ENCODE peak calls at places on chromosomes 13 and 19, in nine cellular contexts. One of them, this sample, is unnamed.

GRCh38 chr13:74128171-74128767 is 5.9 kb downstream of the KLF12 start:
- DNase-seq in esophagus squamous epithelium: no peak
- DNase-seq in cerebellar nuclear complex: no peak
- DNase-seq in A172: peak
- DNase-seq in GM18507: no peak
- DNase-seq in stimulated activated CD4-positive, alpha-beta T cell treated with anti-CD3 and anti-CD28 coated beads, Interleukin-1b, Interleukin-23, amount 100 ng/mL, for 1 hour: no peak
- DNase-seq in amniotic stem cell: no peak
- DNase-seq in osteocyte: no peak
- DNase-seq in fibroblast of the conjunctiva: no peak
- DNase-seq in this sample: no peak

GRCh38 chr19:58474291-58474996 is 1.7 kb upstream of the ZNF446 start:
- DNase-seq in esophagus squamous epithelium: no peak
- DNase-seq in cerebellar nuclear complex: no peak
- DNase-seq in A172: peak
- DNase-seq in GM18507: no peak
- DNase-seq in stimulated activated CD4-positive, alpha-beta T cell treated with anti-CD3 and anti-CD28 coated beads, Interleukin-1b, Interleukin-23, amount 100 ng/mL, for 1 hour: no peak
- DNase-seq in amniotic stem cell: no peak
- DNase-seq in osteocyte: no peak
- DNase-seq in fibroblast of the conjunctiva: no peak
- DNase-seq in this sample: no peak

GRCh38 chr13:25330541-25330940 is 29.1 kb downstream of the NUP58 start:
- DNase-seq in esophagus squamous epithelium: no peak
- DNase-seq in cerebellar nuclear complex: no peak
- DNase-seq in A172: peak
- DNase-seq in GM18507: no peak
- DNase-seq in stimulated activated CD4-positive, alpha-beta T cell treated with anti-CD3 and anti-CD28 coated beads, Interleukin-1b, Interleukin-23, amount 100 ng/mL, for 1 hour: no peak
- DNase-seq in amniotic stem cell: no peak
- DNase-seq in osteocyte: no peak
- DNase-seq in fibroblast of the conjunctiva: no peak
- DNase-seq in this sample: no peak

GRCh38 chr19:1384478-1385110 is 887 bp downstream of the NDUFS7 start:
- DNase-seq in esophagus squamous epithelium: no peak
- DNase-seq in cerebellar nuclear complex: no peak
- DNase-seq in A172: no peak
- DNase-seq in GM18507: no peak
- DNase-seq in stimulated activated CD4-positive, alpha-beta T cell treated with anti-CD3 and anti-CD28 coated beads, Interleukin-1b, Interleukin-23, amount 100 ng/mL, for 1 hour: no peak
- DNase-seq in amniotic stem cell: no peak
- DNase-seq in osteocyte: no peak
- DNase-seq in fibroblast of the conjunctiva: no peak
- DNase-seq in this sample: no peak

GRCh38 chr13:34931572-34931971 is 10.5 kb upstream of the NBEA start:
- DNase-seq in esophagus squamous epithelium: no peak
- DNase-seq in cerebellar nuclear complex: no peak
- DNase-seq in A172: peak
- DNase-seq in GM18507: no peak
- DNase-seq in stimulated activated CD4-positive, alpha-beta T cell treated with anti-CD3 and anti-CD28 coated beads, Interleukin-1b, Interleukin-23, amount 100 ng/mL, for 1 hour: no peak
- DNase-seq in amniotic stem cell: no peak
- DNase-seq in osteocyte: no peak
- DNase-seq in fibroblast of the conjunctiva: no peak
- DNase-seq in this sample: no peak

GRCh38 chr13:33606692-33607091 is 211.3 kb upstream of the RFC3 start:
- DNase-seq in esophagus squamous epithelium: no peak
- DNase-seq in cerebellar nuclear complex: no peak
- DNase-seq in A172: no peak
- DNase-seq in GM18507: no peak
- DNase-seq in stimulated activated CD4-positive, alpha-beta T cell treated with anti-CD3 and anti-CD28 coated beads, Interleukin-1b, Interleukin-23, amount 100 ng/mL, for 1 hour: no peak
- DNase-seq in amniotic stem cell: no peak
- DNase-seq in osteocyte: no peak
- DNase-seq in fibroblast of the conjunctiva: no peak
- DNase-seq in this sample: no peak

GRCh38 chr13:110308377-110309158 is 1.5 kb downstream of the COL4A2 start:
- DNase-seq in esophagus squamous epithelium: no peak
- DNase-seq in cerebellar nuclear complex: no peak
- DNase-seq in A172: peak
- DNase-seq in GM18507: no peak
- DNase-seq in stimulated activated CD4-positive, alpha-beta T cell treated with anti-CD3 and anti-CD28 coated beads, Interleukin-1b, Interleukin-23, amount 100 ng/mL, for 1 hour: no peak
- DNase-seq in amniotic stem cell: no peak
- DNase-seq in osteocyte: no peak
- DNase-seq in fibroblast of the conjunctiva: no peak
- DNase-seq in this sample: no peak

GRCh38 chr19:29381353-29382203 is 144.2 kb upstream of the VSTM2B start:
- DNase-seq in esophagus squamous epithelium: no peak
- DNase-seq in cerebellar nuclear complex: no peak
- DNase-seq in A172: no peak
- DNase-seq in GM18507: no peak
- DNase-seq in stimulated activated CD4-positive, alpha-beta T cell treated with anti-CD3 and anti-CD28 coated beads, Interleukin-1b, Interleukin-23, amount 100 ng/mL, for 1 hour: no peak
- DNase-seq in amniotic stem cell: no peak
- DNase-seq in osteocyte: peak
- DNase-seq in fibroblast of the conjunctiva: no peak
- DNase-seq in this sample: no peak

GRCh38 chr19:15154002-15154612 is 46.7 kb downstream of the NOTCH3 start:
- DNase-seq in esophagus squamous epithelium: no peak
- DNase-seq in cerebellar nuclear complex: no peak
- DNase-seq in A172: peak
- DNase-seq in GM18507: no peak
- DNase-seq in stimulated activated CD4-positive, alpha-beta T cell treated with anti-CD3 and anti-CD28 coated beads, Interleukin-1b, Interleukin-23, amount 100 ng/mL, for 1 hour: no peak
- DNase-seq in amniotic stem cell: no peak
- DNase-seq in osteocyte: no peak
- DNase-seq in fibroblast of the conjunctiva: peak
- DNase-seq in this sample: no peak

GRCh38 chr19:1045247-1045603 is 5.3 kb downstream of the ABCA7 start:
- DNase-seq in esophagus squamous epithelium: no peak
- DNase-seq in cerebellar nuclear complex: no peak
- DNase-seq in A172: peak
- DNase-seq in GM18507: no peak
- DNase-seq in stimulated activated CD4-positive, alpha-beta T cell treated with anti-CD3 and anti-CD28 coated beads, Interleukin-1b, Interleukin-23, amount 100 ng/mL, for 1 hour: no peak
- DNase-seq in amniotic stem cell: no peak
- DNase-seq in osteocyte: no peak
- DNase-seq in fibroblast of the conjunctiva: no peak
- DNase-seq in this sample: peak

GRCh38 chr13:67135356-67135755 is 94.8 kb downstream of the PCDH9 start:
- DNase-seq in esophagus squamous epithelium: no peak
- DNase-seq in cerebellar nuclear complex: no peak
- DNase-seq in A172: no peak
- DNase-seq in GM18507: no peak
- DNase-seq in stimulated activated CD4-positive, alpha-beta T cell treated with anti-CD3 and anti-CD28 coated beads, Interleukin-1b, Interleukin-23, amount 100 ng/mL, for 1 hour: no peak
- DNase-seq in amniotic stem cell: no peak
- DNase-seq in osteocyte: no peak
- DNase-seq in fibroblast of the conjunctiva: no peak
- DNase-seq in this sample: no peak

GRCh38 chr19:16504271-16504670 is 8.1 kb downstream of the C19orf44 start:
- DNase-seq in esophagus squamous epithelium: no peak
- DNase-seq in cerebellar nuclear complex: no peak
- DNase-seq in A172: no peak
- DNase-seq in GM18507: no peak
- DNase-seq in stimulated activated CD4-positive, alpha-beta T cell treated with anti-CD3 and anti-CD28 coated beads, Interleukin-1b, Interleukin-23, amount 100 ng/mL, for 1 hour: no peak
- DNase-seq in amniotic stem cell: no peak
- DNase-seq in osteocyte: no peak
- DNase-seq in fibroblast of the conjunctiva: no peak
- DNase-seq in this sample: no peak

GRCh38 chr19:32164384-32164992 is 180.9 kb upstream of the ZNF507 start:
- DNase-seq in esophagus squamous epithelium: no peak
- DNase-seq in cerebellar nuclear complex: no peak
- DNase-seq in A172: no peak
- DNase-seq in GM18507: no peak
- DNase-seq in stimulated activated CD4-positive, alpha-beta T cell treated with anti-CD3 and anti-CD28 coated beads, Interleukin-1b, Interleukin-23, amount 100 ng/mL, for 1 hour: no peak
- DNase-seq in amniotic stem cell: no peak
- DNase-seq in osteocyte: peak
- DNase-seq in fibroblast of the conjunctiva: no peak
- DNase-seq in this sample: no peak

GRCh38 chr13:109357751-109358150 is 428.6 kb downstream of the IRS2 start:
- DNase-seq in esophagus squamous epithelium: no peak
- DNase-seq in cerebellar nuclear complex: no peak
- DNase-seq in A172: no peak
- DNase-seq in GM18507: no peak
- DNase-seq in stimulated activated CD4-positive, alpha-beta T cell treated with anti-CD3 and anti-CD28 coated beads, Interleukin-1b, Interleukin-23, amount 100 ng/mL, for 1 hour: no peak
- DNase-seq in amniotic stem cell: no peak
- DNase-seq in osteocyte: no peak
- DNase-seq in fibroblast of the conjunctiva: no peak
- DNase-seq in this sample: no peak

GRCh38 chr19:18939922-18940775 is 868 bp downstream of the HOMER3 start:
- DNase-seq in esophagus squamous epithelium: no peak
- DNase-seq in cerebellar nuclear complex: no peak
- DNase-seq in A172: peak
- DNase-seq in GM18507: no peak
- DNase-seq in stimulated activated CD4-positive, alpha-beta T cell treated with anti-CD3 and anti-CD28 coated beads, Interleukin-1b, Interleukin-23, amount 100 ng/mL, for 1 hour: no peak
- DNase-seq in amniotic stem cell: no peak
- DNase-seq in osteocyte: no peak
- DNase-seq in fibroblast of the conjunctiva: peak
- DNase-seq in this sample: peak

GRCh38 chr19:6802336-6803035 is 30.0 kb downstream of the VAV1 start:
- DNase-seq in esophagus squamous epithelium: peak
- DNase-seq in cerebellar nuclear complex: no peak
- DNase-seq in A172: peak
- DNase-seq in GM18507: peak
- DNase-seq in stimulated activated CD4-positive, alpha-beta T cell treated with anti-CD3 and anti-CD28 coated beads, Interleukin-1b, Interleukin-23, amount 100 ng/mL, for 1 hour: peak
- DNase-seq in amniotic stem cell: no peak
- DNase-seq in osteocyte: no peak
- DNase-seq in fibroblast of the conjunctiva: no peak
- DNase-seq in this sample: no peak

GRCh38 chr13:75326173-75327131 is 155.5 kb downstream of the TBC1D4 start:
- DNase-seq in esophagus squamous epithelium: no peak
- DNase-seq in cerebellar nuclear complex: no peak
- DNase-seq in A172: peak
- DNase-seq in GM18507: peak
- DNase-seq in stimulated activated CD4-positive, alpha-beta T cell treated with anti-CD3 and anti-CD28 coated beads, Interleukin-1b, Interleukin-23, amount 100 ng/mL, for 1 hour: peak
- DNase-seq in amniotic stem cell: no peak
- DNase-seq in osteocyte: no peak
- DNase-seq in fibroblast of the conjunctiva: no peak
- DNase-seq in this sample: no peak

GRCh38 chr19:3108775-3109174 is 14.6 kb downstream of the GNA11 start:
- DNase-seq in esophagus squamous epithelium: no peak
- DNase-seq in cerebellar nuclear complex: no peak
- DNase-seq in A172: peak
- DNase-seq in GM18507: no peak
- DNase-seq in stimulated activated CD4-positive, alpha-beta T cell treated with anti-CD3 and anti-CD28 coated beads, Interleukin-1b, Interleukin-23, amount 100 ng/mL, for 1 hour: peak
- DNase-seq in amniotic stem cell: peak
- DNase-seq in osteocyte: no peak
- DNase-seq in fibroblast of the conjunctiva: peak
- DNase-seq in this sample: no peak

GRCh38 chr13:52906122-52906903 is 57.9 kb upstream of the PCDH8 start:
- DNase-seq in esophagus squamous epithelium: no peak
- DNase-seq in cerebellar nuclear complex: no peak
- DNase-seq in A172: no peak
- DNase-seq in GM18507: no peak
- DNase-seq in stimulated activated CD4-positive, alpha-beta T cell treated with anti-CD3 and anti-CD28 coated beads, Interleukin-1b, Interleukin-23, amount 100 ng/mL, for 1 hour: no peak
- DNase-seq in amniotic stem cell: no peak
- DNase-seq in osteocyte: no peak
- DNase-seq in fibroblast of the conjunctiva: no peak
- DNase-seq in this sample: no peak

GRCh38 chr13:92719868-92720267 is 506.7 kb upstream of the GPC6 start:
- DNase-seq in esophagus squamous epithelium: no peak
- DNase-seq in cerebellar nuclear complex: no peak
- DNase-seq in A172: no peak
- DNase-seq in GM18507: no peak
- DNase-seq in stimulated activated CD4-positive, alpha-beta T cell treated with anti-CD3 and anti-CD28 coated beads, Interleukin-1b, Interleukin-23, amount 100 ng/mL, for 1 hour: no peak
- DNase-seq in amniotic stem cell: no peak
- DNase-seq in osteocyte: no peak
- DNase-seq in fibroblast of the conjunctiva: no peak
- DNase-seq in this sample: no peak

GRCh38 chr19:47726467-47726866 is 13.2 kb downstream of the EHD2 start:
- DNase-seq in esophagus squamous epithelium: no peak
- DNase-seq in cerebellar nuclear complex: no peak
- DNase-seq in A172: peak
- DNase-seq in GM18507: no peak
- DNase-seq in stimulated activated CD4-positive, alpha-beta T cell treated with anti-CD3 and anti-CD28 coated beads, Interleukin-1b, Interleukin-23, amount 100 ng/mL, for 1 hour: no peak
- DNase-seq in amniotic stem cell: no peak
- DNase-seq in osteocyte: no peak
- DNase-seq in fibroblast of the conjunctiva: peak
- DNase-seq in this sample: no peak

GRCh38 chr19:35136231-35136630 is 1.4 kb upstream of the LGI4 start:
- DNase-seq in esophagus squamous epithelium: no peak
- DNase-seq in cerebellar nuclear complex: no peak
- DNase-seq in A172: no peak
- DNase-seq in GM18507: no peak
- DNase-seq in stimulated activated CD4-positive, alpha-beta T cell treated with anti-CD3 and anti-CD28 coated beads, Interleukin-1b, Interleukin-23, amount 100 ng/mL, for 1 hour: no peak
- DNase-seq in amniotic stem cell: no peak
- DNase-seq in osteocyte: no peak
- DNase-seq in fibroblast of the conjunctiva: no peak
- DNase-seq in this sample: no peak

GRCh38 chr13:34611678-34612077 is 330.4 kb upstream of the NBEA start:
- DNase-seq in esophagus squamous epithelium: no peak
- DNase-seq in cerebellar nuclear complex: no peak
- DNase-seq in A172: no peak
- DNase-seq in GM18507: no peak
- DNase-seq in stimulated activated CD4-positive, alpha-beta T cell treated with anti-CD3 and anti-CD28 coated beads, Interleukin-1b, Interleukin-23, amount 100 ng/mL, for 1 hour: no peak
- DNase-seq in amniotic stem cell: no peak
- DNase-seq in osteocyte: no peak
- DNase-seq in fibroblast of the conjunctiva: no peak
- DNase-seq in this sample: no peak

GRCh38 chr13:30798776-30799625 is 63.7 kb downstream of the ALOX5AP start:
- DNase-seq in esophagus squamous epithelium: no peak
- DNase-seq in cerebellar nuclear complex: no peak
- DNase-seq in A172: no peak
- DNase-seq in GM18507: no peak
- DNase-seq in stimulated activated CD4-positive, alpha-beta T cell treated with anti-CD3 and anti-CD28 coated beads, Interleukin-1b, Interleukin-23, amount 100 ng/mL, for 1 hour: no peak
- DNase-seq in amniotic stem cell: no peak
- DNase-seq in osteocyte: no peak
- DNase-seq in fibroblast of the conjunctiva: no peak
- DNase-seq in this sample: no peak

GRCh38 chr13:75173457-75174356 is 308.3 kb downstream of the TBC1D4 start:
- DNase-seq in esophagus squamous epithelium: no peak
- DNase-seq in cerebellar nuclear complex: no peak
- DNase-seq in A172: peak
- DNase-seq in GM18507: no peak
- DNase-seq in stimulated activated CD4-positive, alpha-beta T cell treated with anti-CD3 and anti-CD28 coated beads, Interleukin-1b, Interleukin-23, amount 100 ng/mL, for 1 hour: no peak
- DNase-seq in amniotic stem cell: no peak
- DNase-seq in osteocyte: no peak
- DNase-seq in fibroblast of the conjunctiva: no peak
- DNase-seq in this sample: no peak

GRCh38 chr13:27424246-27425150 is at the start of gene GTF3A:
- DNase-seq in esophagus squamous epithelium: no peak
- DNase-seq in cerebellar nuclear complex: peak
- DNase-seq in A172: peak
- DNase-seq in GM18507: peak
- DNase-seq in stimulated activated CD4-positive, alpha-beta T cell treated with anti-CD3 and anti-CD28 coated beads, Interleukin-1b, Interleukin-23, amount 100 ng/mL, for 1 hour: peak
- DNase-seq in amniotic stem cell: peak
- DNase-seq in osteocyte: peak
- DNase-seq in fibroblast of the conjunctiva: peak
- DNase-seq in this sample: peak

GRCh38 chr13:40446365-40446764 is 220.1 kb downstream of the FOXO1 start:
- DNase-seq in esophagus squamous epithelium: no peak
- DNase-seq in cerebellar nuclear complex: no peak
- DNase-seq in A172: no peak
- DNase-seq in GM18507: no peak
- DNase-seq in stimulated activated CD4-positive, alpha-beta T cell treated with anti-CD3 and anti-CD28 coated beads, Interleukin-1b, Interleukin-23, amount 100 ng/mL, for 1 hour: no peak
- DNase-seq in amniotic stem cell: no peak
- DNase-seq in osteocyte: no peak
- DNase-seq in fibroblast of the conjunctiva: peak
- DNase-seq in this sample: no peak